ENCODE peak calls at places on chromosomes 13 and 19, in five cellular contexts. One of them, this sample, is unnamed.

GRCh38 chr13:50319603-50320296 is 304.5 kb downstream of the KCNRG start:
- DNase-seq in Kasumi-1: no peak
- DNase-seq in LoVo: peak
- DNase-seq in AG08395: peak
- DNase-seq in activated CD8-positive, alpha-beta T cell treated with anti-CD3 and anti-CD28 coated beads for 36 hours: no peak
- DNase-seq in this sample: no peak

GRCh38 chr13:80989241-80989640 is 648.3 kb upstream of the SPRY2 start:
- DNase-seq in Kasumi-1: no peak
- DNase-seq in LoVo: no peak
- DNase-seq in AG08395: no peak
- DNase-seq in activated CD8-positive, alpha-beta T cell treated with anti-CD3 and anti-CD28 coated beads for 36 hours: no peak
- DNase-seq in this sample: no peak

GRCh38 chr19:10817291-10818038 is 18.5 kb downstream of the TMED1 start:
- DNase-seq in Kasumi-1: no peak
- DNase-seq in LoVo: no peak
- DNase-seq in AG08395: peak
- DNase-seq in activated CD8-positive, alpha-beta T cell treated with anti-CD3 and anti-CD28 coated beads for 36 hours: no peak
- DNase-seq in this sample: no peak

GRCh38 chr13:80214521-80214941 is 126.4 kb downstream of the SPRY2 start:
- DNase-seq in Kasumi-1: no peak
- DNase-seq in LoVo: no peak
- DNase-seq in AG08395: no peak
- DNase-seq in activated CD8-positive, alpha-beta T cell treated with anti-CD3 and anti-CD28 coated beads for 36 hours: no peak
- DNase-seq in this sample: no peak

GRCh38 chr13:38514575-38514974 is 164.9 kb downstream of the UFM1 start:
- DNase-seq in Kasumi-1: no peak
- DNase-seq in LoVo: no peak
- DNase-seq in AG08395: no peak
- DNase-seq in activated CD8-positive, alpha-beta T cell treated with anti-CD3 and anti-CD28 coated beads for 36 hours: no peak
- DNase-seq in this sample: no peak

GRCh38 chr13:41835871-41836270 is 125.0 kb downstream of the VWA8 start:
- DNase-seq in Kasumi-1: no peak
- DNase-seq in LoVo: no peak
- DNase-seq in AG08395: peak
- DNase-seq in activated CD8-positive, alpha-beta T cell treated with anti-CD3 and anti-CD28 coated beads for 36 hours: no peak
- DNase-seq in this sample: no peak

GRCh38 chr19:46347572-46347883 is 641 bp downstream of the PPP5C start:
- DNase-seq in Kasumi-1: no peak
- DNase-seq in LoVo: no peak
- DNase-seq in AG08395: no peak
- DNase-seq in activated CD8-positive, alpha-beta T cell treated with anti-CD3 and anti-CD28 coated beads for 36 hours: no peak
- DNase-seq in this sample: no peak

GRCh38 chr19:15469513-15470297 is 5.4 kb upstream of the RASAL3 start:
- DNase-seq in Kasumi-1: no peak
- DNase-seq in LoVo: no peak
- DNase-seq in AG08395: no peak
- DNase-seq in activated CD8-positive, alpha-beta T cell treated with anti-CD3 and anti-CD28 coated beads for 36 hours: peak
- DNase-seq in this sample: no peak

GRCh38 chr19:51531349-51532315 is at the start of gene SIGLEC6:
- DNase-seq in Kasumi-1: peak
- DNase-seq in LoVo: no peak
- DNase-seq in AG08395: no peak
- DNase-seq in activated CD8-positive, alpha-beta T cell treated with anti-CD3 and anti-CD28 coated beads for 36 hours: peak
- DNase-seq in this sample: no peak

GRCh38 chr13:75838366-75839017 is 202.4 kb downstream of the LMO7 start:
- DNase-seq in Kasumi-1: no peak
- DNase-seq in LoVo: no peak
- DNase-seq in AG08395: no peak
- DNase-seq in activated CD8-positive, alpha-beta T cell treated with anti-CD3 and anti-CD28 coated beads for 36 hours: no peak
- DNase-seq in this sample: no peak

GRCh38 chr19:33580026-33580644 is 41.6 kb upstream of the CHST8 start:
- DNase-seq in Kasumi-1: no peak
- DNase-seq in LoVo: no peak
- DNase-seq in AG08395: no peak
- DNase-seq in activated CD8-positive, alpha-beta T cell treated with anti-CD3 and anti-CD28 coated beads for 36 hours: no peak
- DNase-seq in this sample: no peak

GRCh38 chr13:81089758-81090157 is 748.8 kb upstream of the SPRY2 start:
- DNase-seq in Kasumi-1: no peak
- DNase-seq in LoVo: no peak
- DNase-seq in AG08395: no peak
- DNase-seq in activated CD8-positive, alpha-beta T cell treated with anti-CD3 and anti-CD28 coated beads for 36 hours: no peak
- DNase-seq in this sample: no peak

GRCh38 chr13:43916828-43917227 is 37.1 kb downstream of the LACC1 start:
- DNase-seq in Kasumi-1: no peak
- DNase-seq in LoVo: no peak
- DNase-seq in AG08395: no peak
- DNase-seq in activated CD8-positive, alpha-beta T cell treated with anti-CD3 and anti-CD28 coated beads for 36 hours: no peak
- DNase-seq in this sample: no peak

GRCh38 chr19:4103073-4103418 is 20.9 kb downstream of the MAP2K2 start:
- DNase-seq in Kasumi-1: no peak
- DNase-seq in LoVo: no peak
- DNase-seq in AG08395: peak
- DNase-seq in activated CD8-positive, alpha-beta T cell treated with anti-CD3 and anti-CD28 coated beads for 36 hours: peak
- DNase-seq in this sample: no peak

GRCh38 chr13:74134777-74135305 is 637 bp upstream of the KLF12 start:
- DNase-seq in Kasumi-1: no peak
- DNase-seq in LoVo: peak
- DNase-seq in AG08395: peak
- DNase-seq in activated CD8-positive, alpha-beta T cell treated with anti-CD3 and anti-CD28 coated beads for 36 hours: peak
- DNase-seq in this sample: peak

GRCh38 chr19:46624958-46625661 is at the start of gene PTGIR:
- DNase-seq in Kasumi-1: peak
- DNase-seq in LoVo: no peak
- DNase-seq in AG08395: peak
- DNase-seq in activated CD8-positive, alpha-beta T cell treated with anti-CD3 and anti-CD28 coated beads for 36 hours: peak
- DNase-seq in this sample: no peak

GRCh38 chr13:38766799-38767198 is 79.9 kb downstream of the FREM2 start:
- DNase-seq in Kasumi-1: no peak
- DNase-seq in LoVo: no peak
- DNase-seq in AG08395: no peak
- DNase-seq in activated CD8-positive, alpha-beta T cell treated with anti-CD3 and anti-CD28 coated beads for 36 hours: no peak
- DNase-seq in this sample: no peak

GRCh38 chr19:41330476-41330875 is 20.5 kb downstream of the CCDC97 start:
- DNase-seq in Kasumi-1: no peak
- DNase-seq in LoVo: no peak
- DNase-seq in AG08395: no peak
- DNase-seq in activated CD8-positive, alpha-beta T cell treated with anti-CD3 and anti-CD28 coated beads for 36 hours: no peak
- DNase-seq in this sample: no peak

GRCh38 chr19:35856001-35856400 is 710 bp upstream of the KIRREL2 start:
- DNase-seq in Kasumi-1: no peak
- DNase-seq in LoVo: no peak
- DNase-seq in AG08395: no peak
- DNase-seq in activated CD8-positive, alpha-beta T cell treated with anti-CD3 and anti-CD28 coated beads for 36 hours: no peak
- DNase-seq in this sample: no peak

This sample was measured in HEK293T.